ENCODE peak calls at places on chromosome 18, in five cellular contexts. P is IMR-90, O is upper lobe of right lung, A is lung microvascular endothelial cell, B is substantia nigra. T is an unnamed sample.

GRCh38 chr18:41244751-41245150 is 710.3 kb upstream of the PIK3C3 start:
- DNase-seq in P (no peak), O (no peak), A (no peak), B (no peak), T (no peak)

GRCh38 chr18:61888622-61889021 is 4.2 kb downstream of the RNF152 start:
- DNase-seq in P (no peak), O (no peak), A (peak; percentile 89), B (no peak), T (no peak)

GRCh38 chr18:48719988-48720654 is 181.3 kb downstream of the CTIF start:
- DNase-seq in P (peak; percentile 74), O (no peak), A (no peak), B (no peak), T (no peak)

GRCh38 chr18:8998481-8999217 is 103.8 kb upstream of the NDUFV2 start:
- DNase-seq in P (peak; percentile 55), O (no peak), A (no peak), B (no peak), T (no peak)

GRCh38 chr18:12299862-12300261 is 8.2 kb upstream of the TUBB6 start:
- DNase-seq in P (no peak), O (no peak), A (no peak), B (no peak), T (no peak)

GRCh38 chr18:69957071-69957620 is 9.5 kb upstream of the CD226 start:
- DNase-seq in P (no peak), O (no peak), A (no peak), B (no peak), T (no peak)

GRCh38 chr18:36354989-36355388 is 57.5 kb downstream of the FHOD3 start:
- DNase-seq in P (peak; percentile 81), O (no peak), A (no peak), B (no peak), T (no peak)

GRCh38 chr18:23992119-23992940 is 22.2 kb upstream of the TTC39C start:
- DNase-seq in P (peak; percentile 38), O (no peak), A (no peak), B (no peak), T (no peak)

GRCh38 chr18:70499218-70499691 is 210.4 kb downstream of the SOCS6 start:
- DNase-seq in P (no peak), O (no peak), A (no peak), B (no peak), T (no peak)

GRCh38 chr18:5282770-5283169 is 12.8 kb downstream of the ZBTB14 start:
- DNase-seq in P (no peak), O (no peak), A (no peak), B (no peak), T (no peak)

GRCh38 chr18:11994346-11994707 is 13.0 kb downstream of the IMPA2 start:
- DNase-seq in P (peak; percentile 68), O (no peak), A (no peak), B (no peak), T (no peak)

GRCh38 chr18:46916551-46917107 is 678 bp downstream of the PIAS2 start:
- DNase-seq in P (peak; percentile 36), O (no peak), A (peak; percentile 30), B (peak; percentile 45), T (no peak)

GRCh38 chr18:24490545-24490944 is 30.1 kb downstream of the HRH4 start:
- DNase-seq in P (peak; percentile 9), O (no peak), A (peak; percentile 21), B (no peak), T (no peak)

GRCh38 chr18:60060578-60060977 is 160.8 kb downstream of the PMAIP1 start:
- DNase-seq in P (no peak), O (no peak), A (no peak), B (no peak), T (no peak)

GRCh38 chr18:28382215-28382879 is 205.4 kb upstream of the CDH2 start:
- DNase-seq in P (no peak), O (no peak), A (no peak), B (no peak), T (no peak)

GRCh38 chr18:74063023-74063422 is 84.6 kb downstream of the FBXO15 start:
- DNase-seq in P (no peak), O (no peak), A (no peak), B (no peak), T (no peak)

GRCh38 chr18:10526211-10526949 is 553 bp downstream of the NAPG start:
- DNase-seq in P (peak; percentile 39), O (peak; percentile 86), A (peak; percentile 61), B (no peak), T (no peak)

GRCh38 chr18:79769698-79770500 is 27.8 kb upstream of the KCNG2 start:
- DNase-seq in P (no peak), O (peak; percentile 51), A (no peak), B (no peak), T (no peak)

GRCh38 chr18:12076424-12077140 is 17.1 kb upstream of the ANKRD62 start:
- DNase-seq in P (peak; percentile 7), O (peak; percentile 63), A (peak; percentile 64), B (no peak), T (no peak)

GRCh38 chr18:69353023-69353422 is 47.7 kb upstream of the DOK6 start:
- DNase-seq in P (no peak), O (no peak), A (no peak), B (no peak), T (no peak)

GRCh38 chr18:3692691-3693090 is 242.7 kb downstream of the TGIF1 start:
- DNase-seq in P (no peak), O (no peak), A (no peak), B (no peak), T (no peak)

GRCh38 chr18:48201337-48201705 is 207.9 kb downstream of the ZBTB7C start:
- DNase-seq in P (no peak), O (no peak), A (no peak), B (no peak), T (no peak)

T was measured in HFF-Myc.